ENCODE peak calls at places on chromosome 10, in ten cellular contexts. S is uterus, F is lower lobe of right lung, H is GM23338, G is neural progenitor cell, N is tibial artery, P is PC-9, U is MM.1S, Z is heart left ventricle, C is A549. D is an unnamed sample.
A peak's percentile ranks its signal among the peaks of the same experiment; 100 is the strongest.

GRCh38 chr10:21525367-21526183 is at the start of gene SKIDA1:
- DNase-seq in C (peak; percentile 92), U (peak; percentile 48), S (peak; percentile 89), F (peak; percentile 90), Z (peak; percentile 92), N (peak; percentile 82), G (peak; percentile 98), P (peak; percentile 85), H (peak; percentile 91), D (peak; percentile 88)

GRCh38 chr10:84388148-84388547 is 59.8 kb downstream of the CCSER2 start:
- DNase-seq in S (no peak), H (no peak), Z (no peak), G (no peak), F (no peak), P (no peak), U (no peak), N (no peak), C (no peak), D (no peak)

GRCh38 chr10:12397147-12397896 is 48.0 kb downstream of the CAMK1D start:
- DNase-seq in H (no peak), G (no peak), S (no peak), C (no peak), U (no peak), F (no peak), Z (no peak), P (no peak), N (no peak), D (no peak)

GRCh38 chr10:90222372-90222771 is 521.0 kb downstream of the KIF20B start:
- DNase-seq in P (peak; percentile 16), G (no peak), S (no peak), H (peak; percentile 7), Z (no peak), F (no peak), N (no peak), U (no peak), C (no peak), D (no peak)

GRCh38 chr10:71008150-71008549 is 119.8 kb upstream of the PCBD1 start:
- DNase-seq in N (no peak), G (no peak), P (no peak), S (no peak), F (no peak), U (no peak), Z (no peak), H (no peak), C (no peak), D (no peak)

GRCh38 chr10:28684157-28684985 is 7.0 kb downstream of the BAMBI start:
- DNase-seq in H (no peak), C (no peak), G (no peak), U (no peak), P (no peak), N (no peak), Z (no peak), F (no peak), S (no peak), D (no peak)

GRCh38 chr10:29266641-29267040 is 22.2 kb upstream of the LYZL1 start:
- DNase-seq in U (no peak), G (peak; percentile 84), P (no peak), C (no peak), F (no peak), H (peak; percentile 64), N (no peak), S (no peak), Z (no peak), D (no peak)

GRCh38 chr10:17009228-17009700 is 120.3 kb downstream of the CUBN start:
- DNase-seq in G (no peak), U (no peak), P (no peak), C (no peak), F (no peak), H (no peak), N (peak; percentile 42), Z (no peak), S (no peak), D (no peak)

GRCh38 chr10:5285186-5285585 is 79.6 kb upstream of the UCN3 start:
- DNase-seq in P (no peak), U (no peak), N (no peak), C (no peak), H (no peak), S (no peak), G (no peak), Z (no peak), F (no peak), D (no peak)

GRCh38 chr10:131961777-131962450 is 19.8 kb downstream of the BNIP3 start:
- DNase-seq in S (no peak), Z (no peak), U (no peak), N (peak; percentile 17), H (no peak), C (no peak), G (no peak), F (no peak), P (no peak), D (no peak)

GRCh38 chr10:44832595-44833390 is 78.3 kb upstream of the TMEM72 start:
- DNase-seq in C (no peak), H (no peak), S (no peak), G (no peak), Z (no peak), F (no peak), N (no peak), P (no peak), U (no peak), D (no peak)

GRCh38 chr10:20993387-20994170 is 96.5 kb upstream of the NEBL start:
- DNase-seq in H (no peak), P (peak; percentile 54), U (no peak), G (no peak), S (no peak), F (no peak), C (no peak), N (no peak), Z (no peak), D (no peak)

GRCh38 chr10:93815304-93816091 is 57.8 kb downstream of the LGI1 start:
- DNase-seq in Z (no peak), P (no peak), N (no peak), C (no peak), S (no peak), F (no peak), G (peak; percentile 74), U (no peak), H (peak; percentile 27), D (no peak)

GRCh38 chr10:107561136-107561650 is 396.7 kb upstream of the SORCS1 start:
- DNase-seq in P (no peak), N (no peak), U (no peak), G (no peak), F (no peak), Z (no peak), S (no peak), H (no peak), C (no peak), D (no peak)

GRCh38 chr10:59907918-59908807 is 1.8 kb upstream of the CCDC6 start:
- DNase-seq in U (peak; percentile 25), P (peak; percentile 55), F (peak; percentile 60), N (peak; percentile 81), H (peak; percentile 98), G (peak; percentile 77), Z (peak; percentile 54), S (peak; percentile 48), C (peak; percentile 80), D (no peak)

GRCh38 chr10:15879058-15879457 is 18.8 kb upstream of the MINDY3 start:
- DNase-seq in H (peak; percentile 57), S (no peak), C (peak; percentile 46), P (no peak), Z (no peak), G (peak; percentile 27), N (no peak), F (no peak), U (peak; percentile 45), D (no peak)

GRCh38 chr10:86775859-86776180 is 19.4 kb downstream of the BMPR1A start:
- DNase-seq in P (no peak), H (no peak), U (no peak), C (no peak), G (no peak), Z (no peak), N (no peak), F (no peak), S (no peak), D (no peak)

GRCh38 chr10:47357911-47358310 is 9.7 kb downstream of the RBP3 start:
- DNase-seq in S (no peak), F (no peak), P (no peak), C (no peak), H (no peak), Z (no peak), N (no peak), G (no peak), U (no peak), D (no peak)
- H3K4me3 ChIP-seq in S (no peak overlapping the region), F (no peak overlapping the region), P (no peak overlapping the region), C (no peak overlapping the region), H (no peak overlapping the region), Z (no peak overlapping the region), N (no peak overlapping the region), G (no peak overlapping the region), U (no peak overlapping the region), D (no peak overlapping the region)

GRCh38 chr10:24552346-24553016 is 171.2 kb downstream of the ARHGAP21 start:
- DNase-seq in C (peak; percentile 58), U (peak; percentile 68), G (peak; percentile 64), S (no peak), Z (no peak), H (peak; percentile 98), F (peak; percentile 64), P (no peak), N (no peak), D (no peak)
- TF ChIP-seq CTCF in C (no peak), U (peak; percentile 57), G (peak; percentile 53), S (no peak), Z (no peak), H (peak; percentile 66), F (peak; percentile 28), P (peak; percentile 38), N (no peak), D (no peak)

GRCh38 chr10:9786576-9786975 is 1231.1 kb upstream of the CELF2 start:
- DNase-seq in S (no peak), Z (no peak), G (no peak), N (no peak), F (no peak), H (no peak), P (no peak), U (no peak), C (no peak), D (no peak)
- H3K27ac ChIP-seq in S (no peak overlapping the region), Z (no peak overlapping the region), G (no peak overlapping the region), N (no peak overlapping the region), F (no peak overlapping the region), H (no peak overlapping the region), P (no peak overlapping the region), U (no peak overlapping the region), C (no peak overlapping the region), D (no peak overlapping the region)

GRCh38 chr10:119657725-119658124 is 6.5 kb downstream of the BAG3 start:
- DNase-seq in P (no peak), H (no peak), F (no peak), S (no peak), C (no peak), G (no peak), U (no peak), N (no peak), Z (no peak), D (no peak)

GRCh38 chr10:119656760-119657159 is 5.6 kb downstream of the BAG3 start:
- DNase-seq in Z (no peak), H (no peak), U (no peak), N (peak; percentile 0), G (no peak), F (no peak), C (no peak), S (no peak), P (no peak), D (no peak)

GRCh38 chr10:119659951-119660350 is 8.8 kb downstream of the BAG3 start:
- DNase-seq in N (no peak), S (no peak), Z (peak; percentile 53), H (no peak), U (no peak), P (peak; percentile 53), F (no peak), G (no peak), C (no peak), D (no peak)

GRCh38 chr10:119655566-119656001 is 4.4 kb downstream of the BAG3 start:
- DNase-seq in N (peak; percentile 57), P (no peak), G (no peak), C (peak; percentile 59), H (no peak), Z (peak; percentile 82), F (no peak), U (no peak), S (peak; percentile 51), D (peak; percentile 55)

GRCh38 chr10:119658274-119658673 is 7.1 kb downstream of the BAG3 start:
- DNase-seq in S (peak; percentile 82), Z (peak; percentile 93), U (no peak), C (peak; percentile 81), F (peak; percentile 83), P (peak; percentile 67), G (peak; percentile 36), H (peak; percentile 37), N (peak; percentile 88), D (peak; percentile 79)
- H3K4me3 ChIP-seq in S (no peak overlapping the region), Z (no peak overlapping the region), U (no peak overlapping the region), C (no peak overlapping the region), F (no peak overlapping the region), P (peak overlapping the region; percentile 36), G (no peak overlapping the region), H (no peak overlapping the region), N (peak overlapping the region; percentile 12), D (no peak overlapping the region)

D was measured in heart right ventricle.